ENCODE peak calls at places on chromosomes 6 and 20, in seven cellular contexts. D is cardiac muscle cell, Z is foreskin fibroblast, E is lower leg skin, Y is Panc1, S is left ventricle myocardium inferior, B is small intestine. I is an unnamed sample.

GRCh38 chr20:1982666-1983065 is 11.2 kb downstream of the PDYN start:
- DNase-seq in D (no peak), E (peak), Y (no peak), Z (no peak), S (no peak), B (no peak), I (no peak)

GRCh38 chr20:53876956-53877355 is 193.4 kb downstream of the BCAS1 start:
- DNase-seq in B (no peak), Y (no peak), D (no peak), Z (no peak), S (no peak), E (peak), I (no peak)

GRCh38 chr20:45355209-45355608 is 7.0 kb upstream of the SDC4 start:
- DNase-seq in E (no peak), Y (no peak), B (peak), D (peak), Z (peak), S (no peak), I (no peak)

GRCh38 chr6:44264154-44265002 is 973 bp downstream of the NFKBIE start:
- DNase-seq in E (no peak), Z (no peak), D (no peak), S (no peak), B (peak), Y (no peak), I (no peak)

GRCh38 chr20:11451793-11452291 is 465.9 kb upstream of the BTBD3 start:
- DNase-seq in B (no peak), E (no peak), D (peak), Z (peak), Y (no peak), S (no peak), I (no peak)

GRCh38 chr6:9370480-9370879 is 935.1 kb upstream of the SLC35B3 start:
- DNase-seq in Y (no peak), E (no peak), B (no peak), S (no peak), D (no peak), Z (no peak), I (no peak)

GRCh38 chr6:47654255-47654654 is 44.1 kb upstream of the ADGRF4 start:
- DNase-seq in Y (no peak), E (no peak), D (no peak), S (no peak), B (no peak), Z (no peak), I (no peak)

GRCh38 chr6:52641826-52642225 is 29.1 kb upstream of the TMEM14A start:
- DNase-seq in B (no peak), S (no peak), Z (no peak), E (no peak), D (peak), Y (no peak), I (no peak)

GRCh38 chr20:38298768-38299288 is 5.1 kb upstream of the BPI start:
- DNase-seq in Z (peak), B (no peak), S (peak), E (peak), D (peak), Y (no peak), I (peak)

GRCh38 chr6:13413906-13414555 is 73.4 kb downstream of the GFOD1 start:
- DNase-seq in E (peak), S (peak), Y (no peak), Z (no peak), B (no peak), D (peak), I (no peak)

GRCh38 chr6:145829102-145829501 is 14.5 kb upstream of the FBXO30 start:
- DNase-seq in Z (no peak), E (no peak), Y (no peak), S (peak), D (no peak), B (no peak), I (no peak)

GRCh38 chr6:155447949-155448348 is 7.7 kb downstream of the NOX3 start:
- DNase-seq in S (no peak), Y (no peak), D (no peak), E (no peak), Z (no peak), B (no peak), I (no peak)

GRCh38 chr6:57106990-57107389 is 17.0 kb downstream of the ZNF451 start:
- DNase-seq in D (no peak), E (no peak), Y (no peak), B (peak), Z (no peak), S (no peak), I (no peak)

GRCh38 chr20:21206571-21206970 is 80.7 kb downstream of the KIZ start:
- DNase-seq in S (no peak), E (no peak), Y (no peak), B (no peak), Z (no peak), D (no peak), I (no peak)

GRCh38 chr6:35428421-35429149 is 23.6 kb upstream of the FANCE start:
- DNase-seq in S (no peak), E (no peak), Y (no peak), Z (peak), B (no peak), D (no peak), I (no peak)

GRCh38 chr20:46552460-46553420 is 2.3 kb upstream of the OCSTAMP start:
- DNase-seq in E (peak), D (no peak), Y (no peak), S (no peak), B (peak), Z (no peak), I (no peak)

GRCh38 chr20:38751360-38751976 is 3.2 kb downstream of the ACTR5 start:
- DNase-seq in Z (peak), D (peak), E (peak), B (peak), Y (peak), S (no peak), I (no peak)

GRCh38 chr6:93416575-93417420 is 2.6 kb downstream of the EPHA7 start:
- DNase-seq in B (peak), E (peak), D (peak), Y (no peak), Z (peak), S (peak), I (no peak)

GRCh38 chr20:62029296-62029695 is 36.4 kb downstream of the TAF4 start:
- DNase-seq in E (no peak), Z (no peak), B (no peak), S (no peak), D (no peak), Y (no peak), I (no peak)

GRCh38 chr6:43861212-43861918 is 91.4 kb downstream of the VEGFA start:
- DNase-seq in D (no peak), B (no peak), Z (no peak), Y (no peak), E (no peak), S (no peak), I (no peak)

GRCh38 chr20:1005452-1006027 is 3.4 kb upstream of the RSPO4 start:
- DNase-seq in E (peak), S (no peak), Y (no peak), Z (peak), B (peak), D (peak), I (no peak)

GRCh38 chr6:29008089-29008488 is 3.0 kb upstream of the ZNF311 start:
- DNase-seq in B (no peak), D (no peak), S (no peak), Z (no peak), E (no peak), Y (no peak), I (no peak)

GRCh38 chr20:568865-569415 is 25.4 kb upstream of the CSNK2A1 start:
- DNase-seq in B (no peak), S (no peak), E (peak), D (no peak), Z (no peak), Y (no peak), I (no peak)

GRCh38 chr6:50135968-50136367 is 86.2 kb upstream of the DEFB112 start:
- DNase-seq in D (no peak), S (no peak), Z (no peak), B (no peak), Y (no peak), E (no peak), I (no peak)

GRCh38 chr6:27575594-27576361 is 102.9 kb upstream of the ZNF184 start:
- DNase-seq in E (no peak), D (no peak), Y (peak), B (no peak), Z (no peak), S (no peak), I (no peak)

GRCh38 chr20:16308754-16309153 is 264.5 kb downstream of the KIF16B start:
- DNase-seq in B (no peak), Y (no peak), E (no peak), S (no peak), D (peak), Z (no peak), I (peak)

GRCh38 chr6:156538875-156539660 is 238.1 kb upstream of the ARID1B start:
- DNase-seq in Z (no peak), E (no peak), S (no peak), Y (no peak), D (peak), B (no peak), I (no peak)

GRCh38 chr6:2714359-2714895 is 36.3 kb downstream of the MYLK4 start:
- DNase-seq in E (no peak), Y (no peak), S (no peak), Z (peak), D (peak), B (no peak), I (peak)

GRCh38 chr6:87941556-87942358 is 105.9 kb upstream of the SPACA1 start:
- DNase-seq in B (no peak), Y (no peak), E (no peak), Z (no peak), S (no peak), D (no peak), I (no peak)

GRCh38 chr6:53382421-53382820 is 33.7 kb upstream of the ELOVL5 start:
- DNase-seq in Z (no peak), B (no peak), S (no peak), D (no peak), E (no peak), Y (no peak), I (no peak)

GRCh38 chr6:106512048-106512957 is 117.0 kb downstream of the RTN4IP1 start:
- DNase-seq in E (peak), D (peak), S (peak), Y (no peak), Z (no peak), B (peak), I (no peak)

GRCh38 chr20:50242863-50243609 is 52.4 kb downstream of the CEBPB start:
- DNase-seq in D (peak), E (no peak), S (no peak), B (peak), Y (no peak), Z (no peak), I (no peak)

GRCh38 chr20:34468956-34469355 is 47.3 kb upstream of the DYNLRB1 start:
- DNase-seq in S (no peak), Y (no peak), Z (no peak), E (no peak), D (no peak), B (no peak), I (no peak)

GRCh38 chr6:19838442-19839236 is 1.5 kb downstream of the ID4 start:
- DNase-seq in Z (peak), E (peak), Y (no peak), D (no peak), S (no peak), B (peak), I (no peak)

GRCh38 chr6:35512740-35513139 is at the start of gene TULP1:
- DNase-seq in Z (no peak), Y (no peak), S (no peak), E (no peak), D (no peak), B (no peak), I (no peak)

GRCh38 chr6:87741001-87741650 is 39.1 kb upstream of the AKIRIN2 start:
- DNase-seq in D (no peak), Y (no peak), B (no peak), S (no peak), E (no peak), Z (no peak), I (no peak)

GRCh38 chr20:45817652-45818194 is 5.3 kb downstream of the UBE2C start:
- DNase-seq in Y (no peak), E (no peak), B (no peak), Z (peak), S (no peak), D (peak), I (no peak)

GRCh38 chr6:135215563-135215962 is 34.5 kb downstream of the MYB start:
- DNase-seq in Y (no peak), E (no peak), B (no peak), S (no peak), Z (no peak), D (no peak), I (no peak)
- H3K4me3 ChIP-seq in Y (no peak), E (no peak), B (no peak), S (no peak), Z (no peak), D (no peak), I (no peak)

DNA sequence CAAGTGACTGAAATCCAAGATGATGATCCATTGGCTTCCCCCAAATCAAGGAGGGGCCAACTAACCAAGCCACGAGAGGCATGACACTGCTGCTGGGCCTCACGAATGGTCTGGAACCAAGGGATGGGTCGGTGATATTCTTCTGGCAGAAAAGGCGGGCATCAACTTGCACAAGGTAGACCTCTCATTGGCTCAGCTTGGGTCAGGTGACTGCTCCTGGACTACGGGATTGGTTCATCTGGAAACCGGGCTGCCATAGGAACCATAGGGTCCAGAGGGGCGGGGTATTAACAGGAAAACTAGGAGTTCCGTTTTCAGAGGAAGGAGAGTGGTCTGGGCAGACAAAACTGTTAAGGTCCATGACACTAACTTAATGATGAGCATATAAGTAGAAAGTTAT is 100.9 kb downstream of the TFAP2C start:
- DNase-seq in S (no peak), D (no peak), Z (no peak), E (no peak), Y (no peak), B (no peak), I (no peak)
- H3K4me3 ChIP-seq in S (no peak), D (no peak), Z (no peak), E (no peak), Y (no peak), B (no peak), I (no peak)

GRCh38 chr6:18122128-18123093 is at the start of gene NHLRC1:
- DNase-seq in E (peak), S (peak), Y (peak), D (peak), Z (peak), B (peak), I (peak)
- H3K4me3 ChIP-seq in E (peak), S (peak), Y (peak), D (peak), Z (peak), B (peak), I (peak)

GRCh38 chr6:136086686-136087085 is 163.4 kb downstream of the MTFR2 start:
- DNase-seq in D (peak), E (no peak), B (no peak), Y (no peak), S (no peak), Z (no peak), I (no peak)
- H3K4me3 ChIP-seq in D (no peak), E (no peak), B (no peak), Y (no peak), S (peak), Z (no peak), I (no peak)

DNA sequence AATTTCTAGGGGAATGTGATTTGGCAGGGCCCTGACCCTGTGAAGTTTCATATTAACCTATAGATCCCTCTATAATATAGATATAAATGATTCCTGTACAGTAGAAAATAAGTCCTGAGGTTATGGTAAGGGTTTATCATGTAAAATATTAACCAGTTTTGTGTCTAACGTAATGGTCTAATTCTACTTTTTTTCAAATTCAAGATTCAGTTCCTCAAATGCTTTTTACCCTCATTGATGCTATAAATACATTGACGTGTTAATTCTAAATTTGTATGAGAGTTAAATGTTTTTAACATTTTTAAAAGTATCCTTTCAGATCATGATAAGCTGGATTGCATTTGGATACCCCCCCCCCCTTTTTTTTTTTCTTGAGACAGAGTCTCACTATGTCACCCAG is 169.4 kb downstream of the MEI4 start:
- DNase-seq in B (no peak), Z (no peak), S (no peak), D (no peak), E (no peak), Y (no peak), I (no peak)
- H3K4me3 ChIP-seq in B (no peak), Z (no peak), S (no peak), D (no peak), E (no peak), Y (no peak), I (no peak)

GRCh38 chr6:107677399-107677798 is 146.7 kb downstream of the SCML4 start:
- DNase-seq in E (no peak), Y (no peak), S (no peak), D (no peak), Z (no peak), B (no peak), I (no peak)

GRCh38 chr6:107673076-107673494 is 151.0 kb downstream of the SCML4 start:
- DNase-seq in Z (no peak), B (no peak), Y (no peak), S (peak), E (no peak), D (no peak), I (no peak)

GRCh38 chr6:107676002-107676401 is 148.1 kb downstream of the SCML4 start:
- DNase-seq in Z (no peak), D (no peak), B (no peak), Y (no peak), E (peak), S (no peak), I (no peak)

GRCh38 chr6:107679457-107679856 is 144.7 kb downstream of the SCML4 start:
- DNase-seq in D (peak), B (no peak), E (peak), Y (no peak), Z (peak), S (peak), I (peak)

DNA sequence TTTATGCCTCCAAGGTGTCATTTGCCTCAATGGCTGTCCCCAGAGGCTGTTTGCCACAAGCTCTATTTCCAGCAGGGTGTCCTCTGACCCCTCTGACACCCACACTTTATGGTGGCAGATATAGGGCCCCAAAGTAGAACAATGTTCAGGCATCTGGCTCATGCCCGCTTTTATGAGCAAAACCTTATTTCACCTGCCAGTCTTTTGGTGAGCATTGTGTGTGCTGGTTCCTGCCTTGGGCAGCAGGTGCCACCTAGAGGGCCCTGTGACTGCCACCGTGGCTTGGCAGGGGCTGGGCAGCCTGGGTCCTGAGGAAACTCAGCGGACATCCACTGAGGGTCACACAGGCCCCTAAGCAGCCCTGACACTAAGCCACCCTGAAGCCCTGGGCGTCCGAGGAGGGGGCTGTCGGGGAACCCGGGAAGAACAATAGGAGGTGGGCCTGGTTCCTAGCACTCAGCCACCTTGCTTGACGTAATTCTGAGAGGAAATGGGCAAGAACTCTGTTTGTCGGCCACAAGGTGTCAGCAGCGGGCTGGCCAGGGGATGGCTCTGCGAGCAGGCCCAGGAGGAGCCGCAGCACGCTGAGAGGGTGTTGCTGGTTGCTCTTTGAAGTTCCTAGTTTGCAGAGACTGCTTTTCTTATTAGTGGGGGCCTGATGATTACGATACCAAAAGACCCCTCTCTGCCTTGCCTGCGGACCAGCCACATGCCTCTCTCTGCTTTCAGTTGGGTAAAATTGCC is 148.9 kb downstream of the SCML4 start:
- DNase-seq in E (peak), Z (peak), S (peak), B (peak), D (peak), Y (peak), I (no peak)
- H3K4me3 ChIP-seq in E (no peak), Z (no peak), S (peak), B (peak), D (no peak), Y (peak), I (no peak)

GRCh38 chr6:125346143-125346925 is 44.6 kb upstream of the HDDC2 start:
- DNase-seq in D (no peak), E (no peak), Z (no peak), Y (no peak), S (no peak), B (no peak), I (no peak)

GRCh38 chr6:125341460-125341859 is 39.7 kb upstream of the HDDC2 start:
- DNase-seq in B (no peak), Y (no peak), E (no peak), Z (no peak), S (no peak), D (no peak), I (no peak)

DNA sequence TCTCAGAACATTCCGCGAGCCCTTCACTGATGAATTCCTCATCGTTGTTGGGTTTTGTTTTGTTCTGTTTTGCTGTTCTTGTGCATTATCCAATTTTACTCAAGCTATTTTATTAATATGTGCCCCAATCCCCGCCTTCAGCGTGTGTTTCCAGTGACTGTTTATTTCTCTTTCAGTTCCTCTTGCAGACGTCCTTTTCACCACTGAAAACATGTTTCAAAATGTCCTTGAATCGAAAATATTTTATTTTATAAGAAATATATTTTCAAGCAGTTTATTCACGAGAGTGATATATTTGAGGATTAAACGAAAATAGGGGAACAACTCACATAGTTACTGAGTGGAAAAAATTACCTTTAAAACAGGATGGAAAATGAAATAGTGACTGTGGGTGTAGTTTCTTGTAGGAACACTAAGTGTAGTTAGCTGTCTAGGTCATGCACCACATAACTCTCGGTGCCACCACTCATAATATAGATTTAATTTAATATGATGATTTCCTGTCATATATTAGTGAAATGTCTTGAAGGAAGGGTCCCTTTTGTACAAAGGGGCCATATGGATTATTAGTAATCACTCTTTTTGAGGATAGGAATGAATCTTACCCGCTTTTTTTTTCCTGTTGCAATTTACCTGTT is 45.3 kb upstream of the HDDC2 start:
- DNase-seq in Z (no peak), B (no peak), S (no peak), D (no peak), Y (no peak), E (no peak), I (no peak)
- H3K4me3 ChIP-seq in Z (no peak), B (no peak), S (peak), D (no peak), Y (no peak), E (no peak), I (no peak)

GRCh38 chr20:33442136-33443005 is 1.2 kb downstream of the SNTA1 start:
- DNase-seq in Z (no peak), E (peak), B (no peak), D (no peak), S (no peak), Y (no peak), I (no peak)
- H3K4me3 ChIP-seq in Z (peak), E (no peak), B (peak), D (peak), S (peak), Y (peak), I (peak)

GRCh38 chr6:40586800-40587201 is 363 bp downstream of the LRFN2 start:
- DNase-seq in S (no peak), Z (no peak), D (no peak), Y (no peak), B (no peak), E (no peak), I (no peak)
- H3K4me3 ChIP-seq in S (peak), Z (peak), D (peak), Y (peak), B (peak), E (no peak), I (peak)